ENCODE peak calls at places on chromosomes 16 and 17, in five cellular contexts. U is AG04450, L is neural progenitor cell, P is prostate gland, G is WERI-Rb-1. H is an unnamed sample.
A peak's percentile ranks its signal among the peaks of the same experiment; 100 is the strongest.

GRCh38 chr17:29682987-29683386 is 60.3 kb upstream of the CORO6 start:
- DNase-seq in U (no peak), L (peak; percentile 72), P (no peak), G (peak; percentile 22), H (no peak)

GRCh38 chr16:88523381-88524159 is 46.6 kb upstream of the ZC3H18 start:
- DNase-seq in U (no peak), L (no peak), P (no peak), G (no peak), H (no peak)

GRCh38 chr17:80761421-80761871 is 216.8 kb downstream of the RPTOR start:
- DNase-seq in U (no peak), L (no peak), P (no peak), G (no peak), H (no peak)

GRCh38 chr17:61149862-61150362 is 249.7 kb upstream of the TBX2 start:
- DNase-seq in U (no peak), L (no peak), P (no peak), G (no peak), H (no peak)

GRCh38 chr16:83336630-83337029 is 471.1 kb upstream of the HSBP1 start:
- DNase-seq in U (peak; percentile 1), L (no peak), P (no peak), G (no peak), H (no peak)

GRCh38 chr17:59669411-59669810 is 37.8 kb downstream of the PTRH2 start:
- DNase-seq in U (no peak), L (no peak), P (no peak), G (no peak), H (no peak)

GRCh38 chr17:10756146-10756545 is 26.3 kb upstream of the TMEM220 start:
- DNase-seq in U (no peak), L (no peak), P (no peak), G (no peak), H (no peak)

GRCh38 chr16:82636485-82636884 is 9.7 kb downstream of the CDH13 start:
- DNase-seq in U (no peak), L (no peak), P (no peak), G (no peak), H (no peak)

GRCh38 chr17:78175643-78175981 is 7.2 kb downstream of the SYNGR2 start:
- DNase-seq in U (no peak), L (no peak), P (no peak), G (no peak), H (no peak)

GRCh38 chr17:65723356-65723928 is 162.0 kb upstream of the AXIN2 start:
- DNase-seq in U (no peak), L (no peak), P (peak; percentile 17), G (no peak), H (no peak)

GRCh38 chr16:85329999-85330693 is 217.9 kb upstream of the CIBAR2 start:
- DNase-seq in U (no peak), L (peak; percentile 76), P (no peak), G (peak; percentile 50), H (no peak)

GRCh38 chr17:76193616-76194015 is 46.7 kb downstream of the RNF157 start:
- DNase-seq in U (no peak), L (peak; percentile 48), P (no peak), G (no peak), H (no peak)

GRCh38 chr17:75848523-75849303 is 4.5 kb upstream of the UNC13D start:
- DNase-seq in U (no peak), L (peak; percentile 84), P (peak; percentile 80), G (peak; percentile 94), H (peak; percentile 65)

GRCh38 chr17:63405020-63405419 is 41.1 kb downstream of the CYB561 start:
- DNase-seq in U (no peak), L (no peak), P (no peak), G (no peak), H (no peak)

GRCh38 chr16:13236308-13236707 is 334.9 kb downstream of the SHISA9 start:
- DNase-seq in U (no peak), L (no peak), P (no peak), G (no peak), H (no peak)

GRCh38 chr17:30336369-30337171 is 2.7 kb upstream of the TMIGD1 start:
- DNase-seq in U (no peak), L (peak; percentile 67), P (no peak), G (peak; percentile 79), H (no peak)

GRCh38 chr16:13793788-13794461 is 126.0 kb upstream of the ERCC4 start:
- DNase-seq in U (no peak), L (no peak), P (no peak), G (no peak), H (no peak)

GRCh38 chr16:84550096-84550495 is 45.6 kb upstream of the MEAK7 start:
- DNase-seq in U (no peak), L (no peak), P (no peak), G (no peak), H (no peak)

GRCh38 chr17:63772801-63773271 is 561 bp downstream of the CCDC47 start:
- DNase-seq in U (no peak), L (peak; percentile 22), P (peak; percentile 9), G (no peak), H (no peak)

GRCh38 chr16:55532227-55532626 is 23.4 kb downstream of the LPCAT2 start:
- DNase-seq in U (no peak), L (no peak), P (no peak), G (no peak), H (no peak)

GRCh38 chr16:76386784-76387183 is 109.6 kb downstream of the CNTNAP4 start:
- DNase-seq in U (no peak), L (no peak), P (no peak), G (no peak), H (no peak)

GRCh38 chr17:49580981-49581644 is 5.4 kb downstream of the NXPH3 start:
- DNase-seq in U (no peak), L (no peak), P (no peak), G (no peak), H (no peak)

GRCh38 chr17:56125830-56126819 is 27.1 kb upstream of the ANKFN1 start:
- DNase-seq in U (peak; percentile 30), L (peak; percentile 68), P (peak; percentile 79), G (peak; percentile 63), H (no peak)

GRCh38 chr16:87295661-87296531 is 21.3 kb downstream of the C16orf95 start:
- DNase-seq in U (no peak), L (no peak), P (no peak), G (no peak), H (no peak)

GRCh38 chr17:65750678-65751077 is 189.2 kb upstream of the AXIN2 start:
- DNase-seq in U (peak; percentile 75), L (no peak), P (peak; percentile 92), G (no peak), H (peak; percentile 73)

GRCh38 chr17:43662432-43663141 is 865 bp upstream of the MEOX1 start:
- DNase-seq in U (no peak), L (no peak), P (no peak), G (no peak), H (no peak)

GRCh38 chr17:32157225-32157624 is 14.9 kb downstream of the RHOT1 start:
- DNase-seq in U (no peak), L (no peak), P (no peak), G (no peak), H (no peak)

DNA sequence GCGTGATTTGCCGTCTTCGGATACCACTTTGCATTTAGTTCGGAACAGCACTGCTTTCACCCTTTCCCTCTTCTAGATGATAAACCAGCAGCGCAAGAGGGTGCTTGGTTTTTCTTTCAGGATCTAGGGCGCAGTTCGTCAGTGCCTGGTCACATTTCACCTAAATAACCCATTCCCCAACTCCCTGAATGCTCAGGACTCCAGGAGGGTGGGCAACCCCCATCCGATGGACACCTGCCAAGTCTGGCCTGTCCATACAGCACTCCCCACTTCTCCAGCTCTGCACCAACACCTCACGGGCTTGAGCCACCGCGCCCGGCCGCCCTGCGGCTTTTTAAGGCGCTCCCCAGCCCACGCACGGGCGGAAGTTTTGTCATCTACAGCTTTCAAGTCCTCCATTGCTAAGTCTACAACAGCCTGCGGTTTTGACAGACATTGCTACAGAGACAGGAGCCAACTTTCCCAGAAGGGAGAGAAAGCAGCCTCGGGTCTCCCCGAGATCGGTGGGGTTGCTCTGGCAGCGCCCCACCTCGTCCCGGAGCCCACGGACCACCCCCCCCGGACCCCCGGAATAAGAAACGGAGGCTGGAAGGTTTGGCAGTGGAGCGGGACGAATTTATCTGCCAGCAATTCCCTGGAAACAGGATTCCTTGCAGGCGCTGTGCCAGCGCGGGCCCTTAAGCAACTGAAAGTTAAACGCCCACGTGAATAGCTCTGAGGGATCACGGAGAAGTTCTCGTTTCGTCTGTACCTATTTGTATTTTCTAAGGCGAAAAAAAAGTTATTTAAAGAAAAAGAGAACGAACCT is 38.6 kb upstream of the SLFN13 start:
- DNase-seq in U (peak; percentile 18), L (no peak), P (no peak), G (no peak), H (peak; percentile 41)
- H3K4me3 ChIP-seq in U (peak overlapping the region; percentile 72), L (peak overlapping the region; percentile 2), P (peak overlapping the region; percentile 34), G (no peak overlapping the region), H (peak overlapping the region; percentile 62)

DNA sequence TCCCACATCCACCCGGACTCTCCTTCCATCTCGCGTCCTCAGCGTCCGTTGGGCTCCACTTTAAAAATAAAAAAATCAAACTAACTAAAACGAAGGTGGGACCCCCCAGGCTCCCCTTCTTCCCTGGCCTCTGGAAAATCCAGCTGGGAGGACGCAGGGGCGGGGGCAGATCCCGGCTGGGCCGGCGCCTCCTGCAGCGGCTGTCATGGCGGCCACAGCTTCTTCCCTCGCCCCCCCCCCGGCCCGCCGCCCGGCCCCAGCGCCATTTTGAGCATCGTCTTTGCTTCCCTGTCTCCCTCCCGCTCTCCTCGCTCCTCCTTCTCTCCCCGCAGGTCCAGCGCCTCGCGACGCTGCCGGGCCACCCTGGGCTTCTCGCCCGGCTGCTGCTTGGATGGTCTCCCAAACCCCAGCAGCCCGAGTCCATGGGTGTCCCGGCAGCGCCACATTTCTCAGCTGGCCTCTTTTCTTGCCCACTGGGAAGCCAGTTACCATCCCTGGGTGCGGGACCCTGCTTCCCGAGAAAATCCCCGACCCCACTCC is 3.3 kb downstream of the HOXB2 start:
- DNase-seq in U (no peak), L (peak; percentile 53), P (no peak), G (no peak), H (peak; percentile 71)
- H3K27me3 ChIP-seq in U (no peaks in the 10 kb centered on the region), L (peaks cover 100% of the 10 kb centered on the region), P (no peaks in the 10 kb centered on the region), G (peaks cover 93% of the 10 kb centered on the region), H (peaks cover 100% of the 10 kb centered on the region)

DNA sequence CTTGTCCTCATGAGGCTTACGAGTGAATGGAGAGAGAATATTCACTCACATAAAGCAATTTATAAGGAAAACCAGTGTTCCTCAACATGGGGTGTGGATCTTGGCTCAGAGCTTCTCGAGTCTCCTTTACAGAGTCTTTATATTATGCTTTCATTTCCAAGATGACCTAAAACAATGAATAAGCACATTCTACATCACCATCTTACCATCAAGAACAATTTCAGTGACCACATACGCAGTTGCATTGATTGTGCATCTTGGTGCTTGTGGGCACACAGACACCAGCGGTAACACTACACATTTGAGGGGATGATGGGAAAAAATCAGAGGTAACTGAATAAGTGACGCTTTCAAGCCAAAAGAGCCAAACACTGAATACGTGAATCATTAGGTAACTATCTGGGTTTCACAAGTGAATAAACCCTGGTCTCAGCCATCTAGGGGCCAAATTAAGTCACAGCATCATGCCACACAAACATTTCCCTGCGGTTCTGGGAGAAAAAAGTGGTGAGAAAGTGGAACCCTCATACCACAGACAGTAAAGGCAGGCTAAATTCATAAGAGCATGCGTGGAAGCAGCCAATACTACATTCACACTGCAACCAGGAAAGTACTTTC is 9.4 kb downstream of the CWC25 start:
- DNase-seq in U (no peak), L (no peak), P (no peak), G (no peak), H (no peak)
- TF ChIP-seq CTCF in U (peak; percentile 36), L (peak; percentile 15), P (no peak), G (peak; percentile 2), H (no peak)

DNA sequence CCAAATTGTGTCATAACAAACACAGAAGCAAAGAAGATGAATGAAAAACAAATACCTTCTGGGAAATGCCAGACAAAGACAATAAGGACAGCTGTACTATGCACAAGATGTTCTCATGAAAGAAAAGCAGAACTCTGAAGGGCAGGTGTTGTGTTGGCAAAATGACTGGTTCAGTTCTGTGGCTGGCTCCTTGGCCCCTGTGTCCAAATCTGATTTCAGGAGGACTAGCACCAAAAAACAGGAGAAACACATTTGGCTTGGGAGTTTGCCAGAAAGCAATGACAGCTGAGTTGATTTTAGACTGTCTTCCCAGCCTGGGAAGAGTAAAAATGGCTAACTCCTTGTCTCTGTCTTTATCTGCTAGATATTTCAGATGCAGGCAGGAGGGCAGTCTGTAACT is 989.2 kb downstream of the CDH11 start:
- DNase-seq in U (no peak), L (no peak), P (no peak), G (no peak), H (no peak)
- H3K4me3 ChIP-seq in U (no peak overlapping the region), L (no peak overlapping the region), P (no peak overlapping the region), G (no peak overlapping the region), H (no peak overlapping the region)